ENCODE peak calls at places on chromosomes 6 and 20, in ten cellular contexts. S, N, R, Z, I, W, O, G, A and T are unnamed samples.

GRCh38 chr20:62303327-62304226 is 780 bp downstream of the ADRM1 start:
- DNase-seq in I (no peak), N (peak), R (no peak), W (peak), S (no peak), A (no peak), O (no peak), G (peak), Z (peak), T (no peak)

GRCh38 chr6:139099984-139100383 is 34.9 kb upstream of the HECA start:
- DNase-seq in N (no peak), Z (no peak), O (no peak), I (no peak), S (no peak), A (no peak), W (no peak), G (no peak), R (no peak), T (no peak)

GRCh38 chr6:127212376-127212775 is 54.3 kb upstream of the RNF146 start:
- DNase-seq in W (no peak), O (no peak), I (no peak), A (no peak), S (no peak), G (no peak), Z (no peak), R (no peak), N (no peak), T (no peak)

GRCh38 chr20:62426678-62427077 is 661 bp downstream of the RBBP8NL start:
- DNase-seq in Z (no peak), W (no peak), I (no peak), A (no peak), R (no peak), O (peak), N (peak), S (peak), G (peak), T (peak)

GRCh38 chr6:113073611-113074191 is 726.6 kb downstream of the RFPL4B start:
- DNase-seq in I (no peak), O (no peak), W (no peak), Z (no peak), R (no peak), A (peak), N (no peak), G (no peak), S (no peak), T (peak)

GRCh38 chr20:10877345-10877744 is 203.5 kb upstream of the JAG1 start:
- DNase-seq in O (no peak), S (no peak), N (no peak), G (no peak), Z (no peak), W (peak), R (no peak), I (no peak), A (peak), T (no peak)

GRCh38 chr6:43037197-43037596 is 15.8 kb downstream of the RRP36 start:
- DNase-seq in R (no peak), S (no peak), G (no peak), N (no peak), W (no peak), I (no peak), A (no peak), O (no peak), Z (no peak), T (no peak)

GRCh38 chr6:22087960-22088716 is 208.7 kb downstream of the PRL start:
- DNase-seq in G (no peak), R (no peak), W (no peak), N (no peak), O (no peak), S (no peak), Z (no peak), A (no peak), I (no peak), T (no peak)

GRCh38 chr6:26224940-26225847 is 138.0 kb downstream of the HFE start:
- DNase-seq in N (no peak), O (peak), I (peak), R (no peak), S (no peak), G (no peak), Z (no peak), W (no peak), A (peak), T (no peak)

GRCh38 chr6:32852018-32852843 is 1.3 kb downstream of the TAP1 start:
- DNase-seq in R (peak), N (no peak), G (no peak), O (peak), S (peak), Z (peak), W (peak), I (peak), A (peak), T (peak)

GRCh38 chr6:84428300-84428907 is 201.0 kb upstream of the CEP162 start:
- DNase-seq in O (peak), G (peak), Z (peak), I (no peak), R (no peak), A (peak), N (peak), S (peak), W (peak), T (peak)

GRCh38 chr20:64040231-64041039 is 4.5 kb downstream of the C20orf204 start:
- DNase-seq in O (no peak), Z (no peak), I (peak), S (no peak), N (peak), R (no peak), A (no peak), W (no peak), G (no peak), T (no peak)

GRCh38 chr6:170102582-170103481 is 188.0 kb downstream of the DLL1 start:
- DNase-seq in S (peak), R (no peak), A (no peak), G (peak), O (no peak), W (peak), Z (no peak), N (no peak), I (peak), T (no peak)

GRCh38 chr6:163731215-163732013 is 316.9 kb downstream of the QKI start:
- DNase-seq in G (no peak), R (no peak), S (no peak), W (no peak), N (no peak), Z (no peak), O (no peak), A (no peak), I (peak), T (no peak)

GRCh38 chr6:167299641-167300308 is 8.7 kb downstream of the UNC93A start:
- DNase-seq in S (no peak), N (no peak), W (no peak), R (no peak), A (no peak), I (peak), Z (no peak), G (no peak), O (no peak), T (no peak)

GRCh38 chr6:167298166-167298565 is 7.1 kb downstream of the UNC93A start:
- DNase-seq in I (no peak), S (no peak), G (no peak), W (no peak), A (no peak), O (no peak), N (no peak), Z (no peak), R (no peak), T (no peak)

GRCh38 chr6:167302074-167302473 is 11.0 kb downstream of the UNC93A start:
- DNase-seq in I (peak), N (no peak), R (no peak), S (no peak), A (no peak), Z (no peak), G (no peak), O (no peak), W (no peak), T (no peak)

GRCh38 chr6:167302796-167303195 is 11.7 kb downstream of the UNC93A start:
- DNase-seq in I (peak), A (no peak), G (no peak), N (no peak), W (no peak), R (no peak), S (no peak), O (no peak), Z (no peak), T (no peak)

DNA sequence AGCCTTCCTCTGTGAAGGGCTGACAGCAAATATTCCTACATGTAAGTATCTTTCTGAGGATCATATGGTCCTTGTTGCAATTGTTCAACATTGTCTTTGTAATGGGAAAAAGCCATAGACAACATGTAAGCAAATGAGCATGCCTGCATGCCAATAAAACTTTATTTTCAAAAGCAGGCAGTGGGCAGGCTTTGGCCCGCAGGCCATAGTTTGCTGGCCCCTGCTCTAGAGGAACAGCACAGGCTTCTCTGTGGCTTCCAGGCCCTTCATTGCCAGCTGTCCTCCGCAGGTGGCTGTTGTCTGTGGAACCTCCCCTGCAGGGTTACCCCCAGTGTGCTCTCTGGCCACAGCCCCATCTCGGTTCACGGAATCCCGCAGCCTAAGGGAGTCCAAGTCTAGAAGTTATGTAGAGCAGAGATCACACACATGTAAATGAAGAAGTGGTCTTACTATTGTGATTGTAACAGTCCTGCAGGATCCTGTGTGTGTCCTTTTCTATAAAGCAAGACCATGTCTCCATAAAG is 9.8 kb downstream of the UNC93A start:
- DNase-seq in G (no peak), R (no peak), Z (no peak), I (peak), A (no peak), S (no peak), O (no peak), W (no peak), N (no peak), T (no peak)
- H3K27ac ChIP-seq in G (no peak), R (no peak), Z (no peak), I (no peak), A (no peak), S (no peak), O (no peak), W (no peak), N (no peak), T (no peak)

GRCh38 chr6:111805511-111806181 is 67.6 kb downstream of the FYN start:
- DNase-seq in I (no peak), S (no peak), R (no peak), W (no peak), Z (no peak), N (no peak), O (no peak), G (no peak), A (peak), T (no peak)

GRCh38 chr6:111803804-111804203 is 69.4 kb downstream of the FYN start:
- DNase-seq in W (no peak), Z (no peak), A (no peak), I (no peak), O (no peak), S (no peak), N (no peak), R (no peak), G (no peak), T (no peak)

GRCh38 chr6:111802720-111803119 is 70.5 kb downstream of the FYN start:
- DNase-seq in A (no peak), I (no peak), O (no peak), N (no peak), G (no peak), R (no peak), Z (no peak), S (no peak), W (no peak), T (no peak)

GRCh38 chr6:111803384-111803783 is 69.9 kb downstream of the FYN start:
- DNase-seq in W (no peak), S (no peak), R (no peak), N (no peak), I (no peak), G (no peak), O (no peak), A (no peak), Z (no peak), T (no peak)

DNA sequence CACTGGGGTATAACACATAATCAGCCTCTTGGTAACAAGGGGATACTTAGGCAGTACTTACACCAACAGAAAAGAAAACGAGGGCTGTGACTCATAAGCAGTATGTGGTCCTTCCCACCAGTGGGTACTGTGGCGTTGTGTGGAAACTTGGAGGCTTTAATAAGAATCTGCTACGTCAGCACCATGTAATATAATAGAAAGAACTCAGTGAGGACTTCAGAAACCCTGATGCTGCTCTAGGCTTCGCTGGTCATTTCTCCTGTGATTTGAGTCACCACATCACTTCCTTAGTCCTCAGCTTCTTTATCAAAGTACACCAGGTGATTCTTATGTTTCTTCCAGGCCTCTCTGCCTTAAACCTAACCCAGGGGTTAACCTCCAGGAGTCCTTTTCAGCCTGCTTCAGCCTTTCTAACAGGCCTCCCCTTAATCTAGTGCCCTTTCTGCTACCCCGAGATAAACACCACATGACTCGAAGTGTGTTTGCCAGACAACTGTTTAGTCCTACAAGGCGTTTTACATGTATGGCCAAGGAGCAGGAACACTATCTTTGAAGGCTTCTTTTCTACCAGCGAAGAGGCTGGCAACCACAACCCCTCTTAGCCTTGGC is 68.5 kb downstream of the FYN start:
- DNase-seq in R (no peak), I (no peak), O (no peak), N (no peak), Z (no peak), W (peak), A (peak), G (no peak), S (no peak), T (no peak)
- TF ChIP-seq CTCF in R (no peak), I (no peak), O (no peak), N (no peak), Z (no peak), W (no peak), A (peak), G (no peak), S (no peak), T (no peak)

GRCh38 chr20:35288325-35289060 is 3.7 kb downstream of the FAM83C start:
- DNase-seq in I (no peak), Z (no peak), G (no peak), N (no peak), A (no peak), O (no peak), S (no peak), R (no peak), W (no peak), T (no peak)

GRCh38 chr20:35292504-35293285 is 470 bp upstream of the FAM83C start:
- DNase-seq in N (no peak), G (no peak), W (no peak), I (no peak), Z (no peak), A (no peak), R (no peak), O (no peak), S (no peak), T (no peak)

GRCh38 chr20:35290887-35291417 is 1.3 kb downstream of the FAM83C start:
- DNase-seq in I (no peak), W (no peak), Z (no peak), G (no peak), S (no peak), A (no peak), N (no peak), R (no peak), O (no peak), T (no peak)

GRCh38 chr20:35291654-35292503 is at the start of gene FAM83C:
- DNase-seq in N (no peak), I (no peak), A (no peak), Z (no peak), G (no peak), R (no peak), S (no peak), W (no peak), O (no peak), T (no peak)

GRCh38 chr20:35290186-35290886 is 1.9 kb downstream of the FAM83C start:
- DNase-seq in W (no peak), S (no peak), I (no peak), O (no peak), N (no peak), G (no peak), Z (no peak), A (no peak), R (no peak), T (no peak)
- H3K27ac ChIP-seq in W (no peak), S (no peak), I (no peak), O (no peak), N (no peak), G (no peak), Z (no peak), A (no peak), R (no peak), T (no peak)

GRCh38 chr6:38141045-38141444 is 321.5 kb downstream of the ZFAND3 start:
- DNase-seq in R (no peak), N (no peak), S (no peak), O (no peak), G (no peak), W (no peak), I (no peak), A (no peak), Z (no peak), T (no peak)

GRCh38 chr6:38141716-38142115 is 322.2 kb downstream of the ZFAND3 start:
- DNase-seq in O (no peak), N (no peak), I (no peak), W (no peak), G (peak), A (no peak), R (no peak), S (no peak), Z (no peak), T (no peak)

GRCh38 chr6:38136547-38136946 is 317.0 kb downstream of the ZFAND3 start:
- DNase-seq in W (no peak), S (no peak), I (no peak), R (no peak), O (no peak), Z (no peak), N (no peak), G (no peak), A (no peak), T (no peak)

GRCh38 chr6:38137609-38138008 is 318.1 kb downstream of the ZFAND3 start:
- DNase-seq in S (no peak), R (no peak), W (no peak), A (no peak), Z (no peak), G (no peak), O (peak), I (no peak), N (no peak), T (no peak)

DNA sequence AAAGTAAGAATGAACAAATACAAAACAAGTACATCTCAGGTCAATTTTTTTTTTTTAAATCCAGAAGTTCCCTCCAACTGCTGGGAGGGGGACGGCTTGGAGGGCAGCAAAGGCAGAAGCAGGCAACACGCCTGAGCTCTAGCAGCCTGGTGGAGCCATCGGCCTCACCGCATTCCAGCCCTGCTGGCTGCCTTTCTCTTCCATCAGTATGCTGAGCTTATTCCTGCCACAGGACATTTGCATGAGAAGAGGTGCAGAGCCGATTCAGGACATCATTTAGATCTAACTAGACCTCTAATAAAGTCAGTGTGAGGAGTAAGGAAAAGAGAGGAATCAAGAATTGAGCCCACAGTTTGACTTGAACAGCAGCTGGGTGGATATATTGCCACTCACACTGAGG is 318.8 kb downstream of the ZFAND3 start:
- DNase-seq in A (no peak), O (peak), I (no peak), G (no peak), Z (no peak), R (no peak), W (no peak), S (no peak), N (no peak), T (no peak)
- TF ChIP-seq CTCF in A (no peak), O (no peak), I (no peak), G (no peak), Z (no peak), R (no peak), W (no peak), S (no peak), N (no peak), T (no peak)

GRCh38 chr6:143677577-143677890 is 231 bp upstream of the PHACTR2 start:
- DNase-seq in N (no peak), S (no peak), R (no peak), Z (no peak), G (no peak), A (no peak), W (no peak), O (no peak), I (no peak), T (no peak)
- H3K27ac ChIP-seq in N (peak), S (peak), R (peak), Z (peak), G (peak), A (peak), W (peak), O (peak), I (peak), T (peak)

DNA sequence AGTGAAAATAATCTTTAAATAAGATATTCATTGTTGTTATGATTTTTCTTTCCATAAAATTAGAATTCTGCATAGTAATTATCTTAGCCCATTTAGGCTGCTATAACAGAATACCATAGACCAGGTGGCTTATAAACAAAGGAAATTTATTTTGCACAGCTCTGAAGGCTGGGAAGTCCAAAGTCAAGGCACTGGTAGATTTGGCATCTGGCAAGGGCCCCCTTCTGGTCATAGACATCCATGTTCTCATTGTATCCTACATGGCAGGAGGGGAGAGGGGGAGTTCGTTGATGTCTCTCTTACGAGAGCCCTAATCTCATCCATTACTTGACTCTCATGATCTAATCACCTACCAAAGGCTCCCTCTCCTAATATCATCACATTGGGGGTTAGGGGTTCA is 175.0 kb upstream of the CCN2 start:
- DNase-seq in Z (no peak), G (no peak), O (peak), N (no peak), A (no peak), S (no peak), W (no peak), I (no peak), R (no peak), T (no peak)
- TF ChIP-seq CTCF in Z (no peak), G (no peak), O (peak), N (no peak), A (no peak), S (no peak), W (no peak), I (no peak), R (no peak), T (no peak)

GRCh38 chr6:130020106-130020851 is 1.9 kb downstream of the L3MBTL3 start:
- DNase-seq in W (peak), O (peak), R (no peak), S (peak), I (peak), A (peak), N (peak), Z (peak), G (peak), T (peak)

GRCh38 chr6:130018830-130019795 is 732 bp downstream of the L3MBTL3 start:
- DNase-seq in N (peak), S (peak), A (peak), Z (peak), R (no peak), W (peak), O (peak), G (no peak), I (peak), T (peak)

GRCh38 chr6:130020892-130021483 is 2.6 kb downstream of the L3MBTL3 start:
- DNase-seq in R (peak), G (no peak), S (peak), A (peak), I (peak), Z (peak), O (peak), W (peak), N (peak), T (peak)

GRCh38 chr6:130019796-130020105 is 1.4 kb downstream of the L3MBTL3 start:
- DNase-seq in G (no peak), R (no peak), N (no peak), A (no peak), Z (no peak), O (peak), S (no peak), W (no peak), I (no peak), T (no peak)

GRCh38 chr6:130018292-130018829 is at the start of gene L3MBTL3:
- DNase-seq in W (peak), N (peak), I (peak), Z (peak), O (peak), R (peak), A (peak), G (peak), S (peak), T (peak)
- H3K27ac ChIP-seq in W (peak), N (peak), I (peak), Z (peak), O (no peak), R (peak), A (no peak), G (peak), S (peak), T (peak)